ENCODE peak calls at places on chromosomes 11 and 22, in six cellular contexts. U, D, C, K, S and P are unnamed samples.

GRCh38 chr22:39177791-39178190 is 25.3 kb upstream of the CBX7 start:
- DNase-seq in C (no peak), D (no peak), S (no peak), U (no peak), K (no peak), P (no peak)

GRCh38 chr22:23697031-23697970 is 6.5 kb downstream of the RGL4 start:
- DNase-seq in K (no peak), D (no peak), C (no peak), U (no peak), S (no peak), P (no peak)

GRCh38 chr11:101600948-101601347 is 17.1 kb upstream of the TRPC6 start:
- DNase-seq in D (no peak), K (no peak), U (no peak), C (no peak), S (no peak), P (no peak)

GRCh38 chr22:38924197-38924952 is 33.0 kb upstream of the APOBEC3A start:
- DNase-seq in C (peak; percentile 60), U (peak; percentile 72), K (peak; percentile 79), D (no peak), S (peak; percentile 90), P (peak; percentile 98)

GRCh38 chr11:1778141-1778911 is 14.6 kb upstream of the CTSD start:
- DNase-seq in C (no peak), U (no peak), S (no peak), D (no peak), K (no peak), P (no peak)

GRCh38 chr22:23067023-23067650 is 3.2 kb upstream of the GNAZ start:
- DNase-seq in S (no peak), C (no peak), U (peak; percentile 27), K (peak; percentile 12), D (peak; percentile 31), P (no peak)

GRCh38 chr11:6646040-6646439 is 9.6 kb downstream of the DCHS1 start:
- DNase-seq in S (peak; percentile 64), D (no peak), C (peak; percentile 39), K (peak; percentile 53), U (no peak), P (peak; percentile 74)

GRCh38 chr11:56889986-56890385 is 98.7 kb upstream of the OR5AK2 start:
- DNase-seq in D (no peak), S (no peak), U (no peak), K (no peak), C (no peak), P (no peak)

GRCh38 chr11:92770981-92771380 is 198.5 kb upstream of the MTNR1B start:
- DNase-seq in U (no peak), C (no peak), D (no peak), K (no peak), S (no peak), P (no peak)

GRCh38 chr11:103609117-103610066 is 427.0 kb upstream of the DDI1 start:
- DNase-seq in K (no peak), S (peak; percentile 96), U (no peak), D (no peak), C (peak; percentile 82), P (peak; percentile 96)

GRCh38 chr11:114083256-114084252 is 24.0 kb downstream of the ZBTB16 start:
- DNase-seq in S (no peak), C (no peak), D (no peak), U (no peak), K (no peak), P (no peak)

GRCh38 chr11:100741866-100742625 is 55.0 kb downstream of the ARHGAP42 start:
- DNase-seq in U (no peak), D (no peak), S (no peak), K (no peak), C (no peak), P (no peak)

GRCh38 chr11:66326261-66327111 is 9.6 kb upstream of the CD248 start:
- DNase-seq in C (no peak), K (no peak), U (no peak), S (no peak), D (no peak), P (peak; percentile 61)

GRCh38 chr11:77073328-77074001 is 6.7 kb downstream of the CAPN5 start:
- DNase-seq in K (peak; percentile 96), S (peak; percentile 94), D (peak; percentile 74), C (peak; percentile 80), U (peak; percentile 58), P (peak; percentile 94)

GRCh38 chr22:48889209-48889830 is 938.4 kb downstream of the BRD1 start:
- DNase-seq in S (no peak), U (no peak), K (peak; percentile 16), D (no peak), C (no peak), P (no peak)

GRCh38 chr11:17734418-17734911 is at the start of gene KCNC1:
- DNase-seq in S (peak; percentile 33), D (no peak), K (no peak), C (no peak), U (no peak), P (peak; percentile 6)

GRCh38 chr11:79708319-79708928 is 267.6 kb upstream of the TENM4 start:
- DNase-seq in U (no peak), C (peak; percentile 7), S (peak; percentile 28), D (no peak), K (no peak), P (peak; percentile 32)

GRCh38 chr22:35940166-35940565 is 88.5 kb downstream of the RBFOX2 start:
- DNase-seq in S (no peak), K (no peak), D (no peak), C (no peak), U (no peak), P (no peak)

GRCh38 chr11:2980168-2980840 is 11.8 kb downstream of the NAP1L4 start:
- DNase-seq in D (no peak), C (no peak), K (no peak), S (no peak), U (no peak), P (no peak)

GRCh38 chr11:102005306-102005705 is 41.9 kb upstream of the CFAP300 start:
- DNase-seq in S (no peak), C (no peak), U (no peak), K (no peak), D (no peak), P (no peak)

GRCh38 chr11:115066111-115066660 is 387.9 kb downstream of the NXPE2 start:
- DNase-seq in U (no peak), D (no peak), C (no peak), K (no peak), S (no peak), P (no peak)

GRCh38 chr22:27113211-27114030 is 456.0 kb downstream of the MIAT start:
- DNase-seq in D (peak; percentile 80), C (no peak), U (no peak), S (peak; percentile 96), K (peak; percentile 90), P (peak; percentile 96)

GRCh38 chr11:44775366-44776356 is 48.9 kb downstream of the TSPAN18 start:
- DNase-seq in S (peak; percentile 57), U (peak; percentile 72), D (no peak), K (no peak), C (no peak), P (no peak)

GRCh38 chr11:83070878-83071640 is 638 bp downstream of the RAB30 start:
- DNase-seq in S (peak; percentile 36), C (no peak), U (peak; percentile 60), D (peak; percentile 68), K (peak; percentile 55), P (peak; percentile 41)

GRCh38 chr11:122748968-122749687 is 89.2 kb upstream of the CRTAM start:
- DNase-seq in K (peak; percentile 60), U (no peak), D (peak; percentile 59), S (peak; percentile 86), C (peak; percentile 63), P (peak; percentile 86)

GRCh38 chr11:82701847-82702520 is 31.7 kb downstream of the FAM181B start:
- DNase-seq in D (no peak), S (peak; percentile 48), C (no peak), U (no peak), K (no peak), P (peak; percentile 45)

GRCh38 chr11:64742940-64743590 is 877 bp downstream of the RASGRP2 start:
- DNase-seq in U (peak; percentile 84), S (peak; percentile 32), C (no peak), D (no peak), K (peak; percentile 76), P (no peak)

GRCh38 chr11:60428517-60428916 is 855 bp upstream of the MS4A5 start:
- DNase-seq in K (no peak), S (no peak), U (no peak), C (no peak), D (no peak), P (no peak)

GRCh38 chr11:70944636-70945035 is 307.7 kb downstream of the SHANK2 start:
- DNase-seq in D (no peak), S (no peak), K (no peak), C (no peak), U (no peak), P (no peak)
- TF ChIP-seq CTCF in D (no peak), S (no peak), K (no peak), C (no peak), U (no peak), P (no peak)

DNA sequence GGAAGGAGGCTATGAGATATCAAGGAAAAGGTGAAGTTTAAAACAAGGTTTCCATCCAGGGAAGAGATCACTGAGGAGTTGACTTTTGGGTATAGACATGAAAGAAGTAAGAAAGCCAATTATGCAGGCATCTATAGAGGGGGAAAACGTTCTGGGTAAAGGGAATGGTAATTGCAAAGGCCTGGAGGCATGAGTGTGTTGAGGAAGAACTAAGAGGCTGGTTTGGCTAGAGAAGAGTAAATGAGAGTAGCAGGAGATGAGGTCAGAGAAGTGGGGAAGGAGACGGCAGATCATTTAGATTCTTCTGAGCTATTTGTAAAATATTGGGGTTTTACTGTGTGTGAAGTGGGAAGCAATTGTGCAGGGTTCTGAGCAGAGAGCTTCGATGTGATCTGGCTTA is 7.6 kb downstream of the ENDOD1 start:
- DNase-seq in D (no peak), C (no peak), U (no peak), S (no peak), K (no peak), P (no peak)
- H3K4me3 ChIP-seq in D (no peak overlapping the region), C (no peak overlapping the region), U (no peak overlapping the region), S (no peak overlapping the region), K (no peak overlapping the region), P (no peak overlapping the region)

DNA sequence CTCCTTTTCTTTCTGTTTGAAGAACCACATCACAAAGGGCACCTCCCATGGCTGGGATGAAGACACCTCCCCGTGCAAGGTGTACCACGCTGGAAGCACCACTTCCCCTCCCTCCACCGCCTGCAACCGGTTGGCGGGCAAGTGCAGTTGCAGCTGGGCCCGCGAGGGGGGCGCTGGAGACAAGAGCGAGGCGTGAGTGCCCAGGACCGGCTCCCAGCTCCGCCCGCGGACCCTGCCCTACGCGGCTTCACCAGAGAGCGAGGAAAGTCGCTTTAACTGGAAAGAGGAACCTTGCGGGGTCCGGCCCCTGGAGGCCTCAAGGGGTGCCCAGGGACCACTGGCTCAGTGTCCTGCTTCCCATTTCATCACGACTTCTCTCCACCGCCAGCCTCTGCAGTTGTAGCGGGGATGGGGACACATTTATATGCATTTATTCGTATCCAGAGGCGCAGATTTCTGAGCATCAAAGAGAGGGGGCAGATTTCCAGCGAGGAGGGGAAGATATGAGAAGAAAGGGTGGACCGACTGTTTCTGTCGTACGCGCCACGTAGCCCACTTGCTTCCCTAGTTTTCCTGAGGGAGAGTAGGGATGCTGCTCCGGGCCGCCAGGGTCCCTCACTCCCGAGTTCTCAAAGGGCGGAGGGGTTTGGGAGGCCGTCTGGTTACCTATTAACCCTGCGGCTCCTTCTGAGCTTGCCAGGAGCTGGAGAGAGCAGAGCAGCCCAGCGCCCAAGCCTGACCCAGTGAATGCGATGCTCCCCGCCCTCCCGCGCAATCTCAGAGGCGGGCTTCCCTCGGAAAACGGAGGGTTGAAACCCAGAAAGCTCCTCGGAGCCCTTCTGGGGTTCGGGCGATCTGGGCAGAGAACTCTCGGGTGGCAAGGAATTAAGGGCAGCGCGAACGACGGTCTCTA is 3.5 kb downstream of the ESAM start:
- DNase-seq in D (peak; percentile 88), S (peak; percentile 64), U (no peak), C (no peak), K (peak; percentile 81), P (peak; percentile 52)
- TF ChIP-seq CTCF in D (peak; percentile 73), S (peak; percentile 58), U (peak; percentile 56), C (peak; percentile 66), K (peak; percentile 83), P (peak; percentile 78)

GRCh38 chr22:21937041-21937820 is 15.4 kb downstream of the PPM1F start:
- DNase-seq in S (no peak), C (no peak), K (peak; percentile 46), U (no peak), D (no peak), P (peak; percentile 33)
- H3K4me3 ChIP-seq in S (peak overlapping the region; percentile 60), C (peak overlapping the region; percentile 59), K (peak overlapping the region; percentile 60), U (no peak overlapping the region), D (peak overlapping the region; percentile 43), P (peak overlapping the region; percentile 49)